ENCODE peak calls at places on chromosomes 7 and 10, in seven cellular contexts. One of them, this sample, is unnamed.
A peak's percentile ranks its signal among the peaks of the same experiment; 100 is the strongest.

GRCh38 chr10:128629111-128630096 is 503.2 kb upstream of the MKI67 start:
- DNase-seq in COR-L47: no peak
- DNase-seq in GM04503: no peak
- DNase-seq in kidney glomerular epithelial cell: no peak
- DNase-seq in KG1: no peak
- DNase-seq in stimulated activated CD4-positive, alpha-beta T cell treated with anti-CD3 and anti-CD28 coated beads, TNF-alpha, amount 100 ng/mL, for 24 hours: no peak
- DNase-seq in HEK293T: no peak
- DNase-seq in this sample: no peak

GRCh38 chr7:232571-233455 is 40.4 kb downstream of the FAM20C start:
- DNase-seq in COR-L47: no peak
- DNase-seq in GM04503: peak; percentile 46
- DNase-seq in kidney glomerular epithelial cell: no peak
- DNase-seq in KG1: no peak
- DNase-seq in stimulated activated CD4-positive, alpha-beta T cell treated with anti-CD3 and anti-CD28 coated beads, TNF-alpha, amount 100 ng/mL, for 24 hours: no peak
- DNase-seq in HEK293T: no peak
- DNase-seq in this sample: peak; percentile 33

GRCh38 chr7:159127691-159128642 is 16.7 kb downstream of the VIPR2 start:
- DNase-seq in COR-L47: no peak
- DNase-seq in GM04503: no peak
- DNase-seq in kidney glomerular epithelial cell: no peak
- DNase-seq in KG1: no peak
- DNase-seq in stimulated activated CD4-positive, alpha-beta T cell treated with anti-CD3 and anti-CD28 coated beads, TNF-alpha, amount 100 ng/mL, for 24 hours: no peak
- DNase-seq in HEK293T: no peak
- DNase-seq in this sample: no peak

GRCh38 chr7:6590645-6591110 is 857 bp downstream of the INTS15 start:
- DNase-seq in COR-L47: peak; percentile 19
- DNase-seq in GM04503: no peak
- DNase-seq in kidney glomerular epithelial cell: peak; percentile 15
- DNase-seq in KG1: no peak
- DNase-seq in stimulated activated CD4-positive, alpha-beta T cell treated with anti-CD3 and anti-CD28 coated beads, TNF-alpha, amount 100 ng/mL, for 24 hours: no peak
- DNase-seq in HEK293T: no peak
- DNase-seq in this sample: no peak

GRCh38 chr10:85458274-85458673 is 908.3 kb downstream of the GRID1 start:
- DNase-seq in COR-L47: no peak
- DNase-seq in GM04503: no peak
- DNase-seq in kidney glomerular epithelial cell: no peak
- DNase-seq in KG1: no peak
- DNase-seq in stimulated activated CD4-positive, alpha-beta T cell treated with anti-CD3 and anti-CD28 coated beads, TNF-alpha, amount 100 ng/mL, for 24 hours: no peak
- DNase-seq in HEK293T: no peak
- DNase-seq in this sample: no peak

GRCh38 chr7:100051611-100052010 is 2.0 kb downstream of the ZSCAN21 start:
- DNase-seq in COR-L47: no peak
- DNase-seq in GM04503: no peak
- DNase-seq in kidney glomerular epithelial cell: no peak
- DNase-seq in KG1: no peak
- DNase-seq in stimulated activated CD4-positive, alpha-beta T cell treated with anti-CD3 and anti-CD28 coated beads, TNF-alpha, amount 100 ng/mL, for 24 hours: no peak
- DNase-seq in HEK293T: no peak
- DNase-seq in this sample: no peak

GRCh38 chr7:74305987-74306736 is 17.0 kb downstream of the CLIP2 start:
- DNase-seq in COR-L47: no peak
- DNase-seq in GM04503: no peak
- DNase-seq in kidney glomerular epithelial cell: no peak
- DNase-seq in KG1: no peak
- DNase-seq in stimulated activated CD4-positive, alpha-beta T cell treated with anti-CD3 and anti-CD28 coated beads, TNF-alpha, amount 100 ng/mL, for 24 hours: no peak
- DNase-seq in HEK293T: no peak
- DNase-seq in this sample: no peak

GRCh38 chr10:114077347-114077746 is 33.7 kb downstream of the ADRB1 start:
- DNase-seq in COR-L47: no peak
- DNase-seq in GM04503: no peak
- DNase-seq in kidney glomerular epithelial cell: no peak
- DNase-seq in KG1: no peak
- DNase-seq in stimulated activated CD4-positive, alpha-beta T cell treated with anti-CD3 and anti-CD28 coated beads, TNF-alpha, amount 100 ng/mL, for 24 hours: no peak
- DNase-seq in HEK293T: no peak
- DNase-seq in this sample: no peak

GRCh38 chr7:86407291-86407690 is 236.4 kb upstream of the GRM3 start:
- DNase-seq in COR-L47: no peak
- DNase-seq in GM04503: no peak
- DNase-seq in kidney glomerular epithelial cell: peak; percentile 77
- DNase-seq in KG1: no peak
- DNase-seq in stimulated activated CD4-positive, alpha-beta T cell treated with anti-CD3 and anti-CD28 coated beads, TNF-alpha, amount 100 ng/mL, for 24 hours: no peak
- DNase-seq in HEK293T: peak; percentile 5
- DNase-seq in this sample: no peak

This sample was measured in AG09309.